ENCODE peak calls at places on chromosomes 6 and 20, in nine cellular contexts. One of them, this sample, is unnamed.

GRCh38 chr6:18186033-18186432 is 30.8 kb downstream of the KDM1B start:
- DNase-seq in CD8-positive, alpha-beta memory T cell: no peak
- DNase-seq in activated T-cell treated with anti-CD3 and anti-CD28 coated beads for 24 hours: no peak
- DNase-seq in IMR-90: no peak
- DNase-seq in fibroblast of lung: peak
- DNase-seq in brain microvascular endothelial cell: no peak
- DNase-seq in SW480: no peak
- DNase-seq in H1: peak
- DNase-seq in stimulated activated naive CD8-positive, alpha-beta T cell treated with anti-CD3 and anti-CD28 coated beads, Interleukin-15, Interleukin-2, amounts not matched to agents 100 U/mL and 50 U/mL, for 24 hours: no peak
- DNase-seq in this sample: no peak

GRCh38 chr20:36642136-36642535 is 3.9 kb downstream of the SLA2 start:
- DNase-seq in CD8-positive, alpha-beta memory T cell: no peak
- DNase-seq in activated T-cell treated with anti-CD3 and anti-CD28 coated beads for 24 hours: no peak
- DNase-seq in IMR-90: no peak
- DNase-seq in fibroblast of lung: no peak
- DNase-seq in brain microvascular endothelial cell: no peak
- DNase-seq in SW480: no peak
- DNase-seq in H1: no peak
- DNase-seq in stimulated activated naive CD8-positive, alpha-beta T cell treated with anti-CD3 and anti-CD28 coated beads, Interleukin-15, Interleukin-2, amounts not matched to agents 100 U/mL and 50 U/mL, for 24 hours: no peak
- DNase-seq in this sample: no peak

GRCh38 chr20:45576995-45577394 is 2.1 kb downstream of the WFDC8 start:
- DNase-seq in CD8-positive, alpha-beta memory T cell: no peak
- DNase-seq in activated T-cell treated with anti-CD3 and anti-CD28 coated beads for 24 hours: no peak
- DNase-seq in IMR-90: peak
- DNase-seq in fibroblast of lung: peak
- DNase-seq in brain microvascular endothelial cell: no peak
- DNase-seq in SW480: no peak
- DNase-seq in H1: no peak
- DNase-seq in stimulated activated naive CD8-positive, alpha-beta T cell treated with anti-CD3 and anti-CD28 coated beads, Interleukin-15, Interleukin-2, amounts not matched to agents 100 U/mL and 50 U/mL, for 24 hours: no peak
- DNase-seq in this sample: no peak

GRCh38 chr6:37489697-37490336 is 9.9 kb downstream of the CCDC167 start:
- DNase-seq in CD8-positive, alpha-beta memory T cell: peak
- DNase-seq in activated T-cell treated with anti-CD3 and anti-CD28 coated beads for 24 hours: no peak
- DNase-seq in IMR-90: no peak
- DNase-seq in fibroblast of lung: no peak
- DNase-seq in brain microvascular endothelial cell: peak
- DNase-seq in SW480: no peak
- DNase-seq in H1: no peak
- DNase-seq in stimulated activated naive CD8-positive, alpha-beta T cell treated with anti-CD3 and anti-CD28 coated beads, Interleukin-15, Interleukin-2, amounts not matched to agents 100 U/mL and 50 U/mL, for 24 hours: peak
- DNase-seq in this sample: peak

GRCh38 chr6:34391711-34392496 is 565 bp downstream of the NUDT3 start:
- DNase-seq in CD8-positive, alpha-beta memory T cell: peak
- DNase-seq in activated T-cell treated with anti-CD3 and anti-CD28 coated beads for 24 hours: peak
- DNase-seq in IMR-90: peak
- DNase-seq in fibroblast of lung: peak
- DNase-seq in brain microvascular endothelial cell: peak
- DNase-seq in SW480: peak
- DNase-seq in H1: no peak
- DNase-seq in stimulated activated naive CD8-positive, alpha-beta T cell treated with anti-CD3 and anti-CD28 coated beads, Interleukin-15, Interleukin-2, amounts not matched to agents 100 U/mL and 50 U/mL, for 24 hours: peak
- DNase-seq in this sample: peak

GRCh38 chr20:61236677-61237076 is 15.4 kb upstream of the CDH4 start:
- DNase-seq in CD8-positive, alpha-beta memory T cell: no peak
- DNase-seq in activated T-cell treated with anti-CD3 and anti-CD28 coated beads for 24 hours: no peak
- DNase-seq in IMR-90: no peak
- DNase-seq in fibroblast of lung: no peak
- DNase-seq in brain microvascular endothelial cell: no peak
- DNase-seq in SW480: no peak
- DNase-seq in H1: no peak
- DNase-seq in stimulated activated naive CD8-positive, alpha-beta T cell treated with anti-CD3 and anti-CD28 coated beads, Interleukin-15, Interleukin-2, amounts not matched to agents 100 U/mL and 50 U/mL, for 24 hours: no peak
- DNase-seq in this sample: no peak

GRCh38 chr20:50645253-50646068 is 45.9 kb downstream of the RIPOR3 start:
- DNase-seq in CD8-positive, alpha-beta memory T cell: no peak
- DNase-seq in activated T-cell treated with anti-CD3 and anti-CD28 coated beads for 24 hours: no peak
- DNase-seq in IMR-90: peak
- DNase-seq in fibroblast of lung: peak
- DNase-seq in brain microvascular endothelial cell: peak
- DNase-seq in SW480: peak
- DNase-seq in H1: peak
- DNase-seq in stimulated activated naive CD8-positive, alpha-beta T cell treated with anti-CD3 and anti-CD28 coated beads, Interleukin-15, Interleukin-2, amounts not matched to agents 100 U/mL and 50 U/mL, for 24 hours: no peak
- DNase-seq in this sample: no peak

GRCh38 chr20:3679749-3680700 is 1.8 kb downstream of the ADAM33 start:
- DNase-seq in CD8-positive, alpha-beta memory T cell: no peak
- DNase-seq in activated T-cell treated with anti-CD3 and anti-CD28 coated beads for 24 hours: no peak
- DNase-seq in IMR-90: peak
- DNase-seq in fibroblast of lung: peak
- DNase-seq in brain microvascular endothelial cell: peak
- DNase-seq in SW480: no peak
- DNase-seq in H1: no peak
- DNase-seq in stimulated activated naive CD8-positive, alpha-beta T cell treated with anti-CD3 and anti-CD28 coated beads, Interleukin-15, Interleukin-2, amounts not matched to agents 100 U/mL and 50 U/mL, for 24 hours: no peak
- DNase-seq in this sample: no peak

GRCh38 chr20:4018015-4018748 is 2.8 kb upstream of the RNF24 start:
- DNase-seq in CD8-positive, alpha-beta memory T cell: no peak
- DNase-seq in activated T-cell treated with anti-CD3 and anti-CD28 coated beads for 24 hours: no peak
- DNase-seq in IMR-90: no peak
- DNase-seq in fibroblast of lung: peak
- DNase-seq in brain microvascular endothelial cell: no peak
- DNase-seq in SW480: no peak
- DNase-seq in H1: no peak
- DNase-seq in stimulated activated naive CD8-positive, alpha-beta T cell treated with anti-CD3 and anti-CD28 coated beads, Interleukin-15, Interleukin-2, amounts not matched to agents 100 U/mL and 50 U/mL, for 24 hours: no peak
- DNase-seq in this sample: no peak

GRCh38 chr20:63520939-63521601 is 505 bp downstream of the PPDPF start:
- DNase-seq in CD8-positive, alpha-beta memory T cell: peak
- DNase-seq in activated T-cell treated with anti-CD3 and anti-CD28 coated beads for 24 hours: peak
- DNase-seq in IMR-90: peak
- DNase-seq in fibroblast of lung: peak
- DNase-seq in brain microvascular endothelial cell: peak
- DNase-seq in SW480: peak
- DNase-seq in H1: no peak
- DNase-seq in stimulated activated naive CD8-positive, alpha-beta T cell treated with anti-CD3 and anti-CD28 coated beads, Interleukin-15, Interleukin-2, amounts not matched to agents 100 U/mL and 50 U/mL, for 24 hours: peak
- DNase-seq in this sample: no peak

GRCh38 chr6:71852951-71853350 is 33.4 kb upstream of the RIMS1 start:
- DNase-seq in CD8-positive, alpha-beta memory T cell: no peak
- DNase-seq in activated T-cell treated with anti-CD3 and anti-CD28 coated beads for 24 hours: no peak
- DNase-seq in IMR-90: no peak
- DNase-seq in fibroblast of lung: no peak
- DNase-seq in brain microvascular endothelial cell: no peak
- DNase-seq in SW480: no peak
- DNase-seq in H1: no peak
- DNase-seq in stimulated activated naive CD8-positive, alpha-beta T cell treated with anti-CD3 and anti-CD28 coated beads, Interleukin-15, Interleukin-2, amounts not matched to agents 100 U/mL and 50 U/mL, for 24 hours: no peak
- DNase-seq in this sample: no peak

GRCh38 chr20:3188823-3189413 is 15.6 kb downstream of the DDRGK1 start:
- DNase-seq in CD8-positive, alpha-beta memory T cell: no peak
- DNase-seq in activated T-cell treated with anti-CD3 and anti-CD28 coated beads for 24 hours: no peak
- DNase-seq in IMR-90: no peak
- DNase-seq in fibroblast of lung: no peak
- DNase-seq in brain microvascular endothelial cell: no peak
- DNase-seq in SW480: no peak
- DNase-seq in H1: no peak
- DNase-seq in stimulated activated naive CD8-positive, alpha-beta T cell treated with anti-CD3 and anti-CD28 coated beads, Interleukin-15, Interleukin-2, amounts not matched to agents 100 U/mL and 50 U/mL, for 24 hours: no peak
- DNase-seq in this sample: no peak

GRCh38 chr20:5153612-5154542 is 27.1 kb downstream of the CDS2 start:
- DNase-seq in CD8-positive, alpha-beta memory T cell: no peak
- DNase-seq in activated T-cell treated with anti-CD3 and anti-CD28 coated beads for 24 hours: no peak
- DNase-seq in IMR-90: peak
- DNase-seq in fibroblast of lung: peak
- DNase-seq in brain microvascular endothelial cell: no peak
- DNase-seq in SW480: peak
- DNase-seq in H1: no peak
- DNase-seq in stimulated activated naive CD8-positive, alpha-beta T cell treated with anti-CD3 and anti-CD28 coated beads, Interleukin-15, Interleukin-2, amounts not matched to agents 100 U/mL and 50 U/mL, for 24 hours: no peak
- DNase-seq in this sample: no peak

GRCh38 chr6:119602215-119603178 is 252.9 kb upstream of the MAN1A1 start:
- DNase-seq in CD8-positive, alpha-beta memory T cell: no peak
- DNase-seq in activated T-cell treated with anti-CD3 and anti-CD28 coated beads for 24 hours: no peak
- DNase-seq in IMR-90: peak
- DNase-seq in fibroblast of lung: peak
- DNase-seq in brain microvascular endothelial cell: no peak
- DNase-seq in SW480: no peak
- DNase-seq in H1: no peak
- DNase-seq in stimulated activated naive CD8-positive, alpha-beta T cell treated with anti-CD3 and anti-CD28 coated beads, Interleukin-15, Interleukin-2, amounts not matched to agents 100 U/mL and 50 U/mL, for 24 hours: no peak
- DNase-seq in this sample: no peak

GRCh38 chr6:135195522-135195921 is 14.4 kb downstream of the MYB start:
- DNase-seq in CD8-positive, alpha-beta memory T cell: no peak
- DNase-seq in activated T-cell treated with anti-CD3 and anti-CD28 coated beads for 24 hours: no peak
- DNase-seq in IMR-90: no peak
- DNase-seq in fibroblast of lung: no peak
- DNase-seq in brain microvascular endothelial cell: no peak
- DNase-seq in SW480: no peak
- DNase-seq in H1: no peak
- DNase-seq in stimulated activated naive CD8-positive, alpha-beta T cell treated with anti-CD3 and anti-CD28 coated beads, Interleukin-15, Interleukin-2, amounts not matched to agents 100 U/mL and 50 U/mL, for 24 hours: no peak
- DNase-seq in this sample: no peak

GRCh38 chr6:33620158-33620583 is 951 bp upstream of the ITPR3 start:
- DNase-seq in CD8-positive, alpha-beta memory T cell: peak
- DNase-seq in activated T-cell treated with anti-CD3 and anti-CD28 coated beads for 24 hours: no peak
- DNase-seq in IMR-90: no peak
- DNase-seq in fibroblast of lung: peak
- DNase-seq in brain microvascular endothelial cell: no peak
- DNase-seq in SW480: peak
- DNase-seq in H1: no peak
- DNase-seq in stimulated activated naive CD8-positive, alpha-beta T cell treated with anti-CD3 and anti-CD28 coated beads, Interleukin-15, Interleukin-2, amounts not matched to agents 100 U/mL and 50 U/mL, for 24 hours: peak
- DNase-seq in this sample: no peak

GRCh38 chr20:49566401-49566800 is 1.5 kb downstream of the PTGIS start:
- DNase-seq in CD8-positive, alpha-beta memory T cell: no peak
- DNase-seq in activated T-cell treated with anti-CD3 and anti-CD28 coated beads for 24 hours: no peak
- DNase-seq in IMR-90: peak
- DNase-seq in fibroblast of lung: no peak
- DNase-seq in brain microvascular endothelial cell: no peak
- DNase-seq in SW480: no peak
- DNase-seq in H1: no peak
- DNase-seq in stimulated activated naive CD8-positive, alpha-beta T cell treated with anti-CD3 and anti-CD28 coated beads, Interleukin-15, Interleukin-2, amounts not matched to agents 100 U/mL and 50 U/mL, for 24 hours: no peak
- DNase-seq in this sample: no peak

GRCh38 chr6:44342489-44342888 is at the start of gene SPATS1:
- DNase-seq in CD8-positive, alpha-beta memory T cell: no peak
- DNase-seq in activated T-cell treated with anti-CD3 and anti-CD28 coated beads for 24 hours: no peak
- DNase-seq in IMR-90: no peak
- DNase-seq in fibroblast of lung: no peak
- DNase-seq in brain microvascular endothelial cell: no peak
- DNase-seq in SW480: no peak
- DNase-seq in H1: no peak
- DNase-seq in stimulated activated naive CD8-positive, alpha-beta T cell treated with anti-CD3 and anti-CD28 coated beads, Interleukin-15, Interleukin-2, amounts not matched to agents 100 U/mL and 50 U/mL, for 24 hours: peak
- DNase-seq in this sample: no peak

GRCh38 chr20:24166127-24166389 is 177.5 kb upstream of the GGTLC1 start:
- DNase-seq in CD8-positive, alpha-beta memory T cell: no peak
- DNase-seq in activated T-cell treated with anti-CD3 and anti-CD28 coated beads for 24 hours: no peak
- DNase-seq in IMR-90: no peak
- DNase-seq in fibroblast of lung: no peak
- DNase-seq in brain microvascular endothelial cell: no peak
- DNase-seq in SW480: no peak
- DNase-seq in H1: no peak
- DNase-seq in stimulated activated naive CD8-positive, alpha-beta T cell treated with anti-CD3 and anti-CD28 coated beads, Interleukin-15, Interleukin-2, amounts not matched to agents 100 U/mL and 50 U/mL, for 24 hours: no peak
- DNase-seq in this sample: no peak

GRCh38 chr6:134394141-134394648 is 76.3 kb upstream of the SGK1 start:
- DNase-seq in CD8-positive, alpha-beta memory T cell: no peak
- DNase-seq in activated T-cell treated with anti-CD3 and anti-CD28 coated beads for 24 hours: no peak
- DNase-seq in IMR-90: no peak
- DNase-seq in fibroblast of lung: no peak
- DNase-seq in brain microvascular endothelial cell: no peak
- DNase-seq in SW480: no peak
- DNase-seq in H1: no peak
- DNase-seq in stimulated activated naive CD8-positive, alpha-beta T cell treated with anti-CD3 and anti-CD28 coated beads, Interleukin-15, Interleukin-2, amounts not matched to agents 100 U/mL and 50 U/mL, for 24 hours: no peak
- DNase-seq in this sample: no peak

GRCh38 chr6:79525272-79526100 is 11.7 kb downstream of the LCA5 start:
- DNase-seq in CD8-positive, alpha-beta memory T cell: no peak
- DNase-seq in activated T-cell treated with anti-CD3 and anti-CD28 coated beads for 24 hours: no peak
- DNase-seq in IMR-90: peak
- DNase-seq in fibroblast of lung: peak
- DNase-seq in brain microvascular endothelial cell: peak
- DNase-seq in SW480: peak
- DNase-seq in H1: no peak
- DNase-seq in stimulated activated naive CD8-positive, alpha-beta T cell treated with anti-CD3 and anti-CD28 coated beads, Interleukin-15, Interleukin-2, amounts not matched to agents 100 U/mL and 50 U/mL, for 24 hours: no peak
- DNase-seq in this sample: no peak

GRCh38 chr6:137494281-137494966 is at the start of gene OLIG3:
- DNase-seq in CD8-positive, alpha-beta memory T cell: no peak
- DNase-seq in activated T-cell treated with anti-CD3 and anti-CD28 coated beads for 24 hours: no peak
- DNase-seq in IMR-90: no peak
- DNase-seq in fibroblast of lung: no peak
- DNase-seq in brain microvascular endothelial cell: no peak
- DNase-seq in SW480: no peak
- DNase-seq in H1: no peak
- DNase-seq in stimulated activated naive CD8-positive, alpha-beta T cell treated with anti-CD3 and anti-CD28 coated beads, Interleukin-15, Interleukin-2, amounts not matched to agents 100 U/mL and 50 U/mL, for 24 hours: peak
- DNase-seq in this sample: no peak

GRCh38 chr6:157845493-157846259 is 22.6 kb downstream of the SNX9 start:
- DNase-seq in CD8-positive, alpha-beta memory T cell: no peak
- DNase-seq in activated T-cell treated with anti-CD3 and anti-CD28 coated beads for 24 hours: no peak
- DNase-seq in IMR-90: peak
- DNase-seq in fibroblast of lung: peak
- DNase-seq in brain microvascular endothelial cell: no peak
- DNase-seq in SW480: no peak
- DNase-seq in H1: no peak
- DNase-seq in stimulated activated naive CD8-positive, alpha-beta T cell treated with anti-CD3 and anti-CD28 coated beads, Interleukin-15, Interleukin-2, amounts not matched to agents 100 U/mL and 50 U/mL, for 24 hours: no peak
- DNase-seq in this sample: no peak

GRCh38 chr6:107418118-107418517 is 41.2 kb downstream of the PDSS2 start:
- DNase-seq in CD8-positive, alpha-beta memory T cell: no peak
- DNase-seq in activated T-cell treated with anti-CD3 and anti-CD28 coated beads for 24 hours: no peak
- DNase-seq in IMR-90: peak
- DNase-seq in fibroblast of lung: no peak
- DNase-seq in brain microvascular endothelial cell: peak
- DNase-seq in SW480: no peak
- DNase-seq in H1: no peak
- DNase-seq in stimulated activated naive CD8-positive, alpha-beta T cell treated with anti-CD3 and anti-CD28 coated beads, Interleukin-15, Interleukin-2, amounts not matched to agents 100 U/mL and 50 U/mL, for 24 hours: no peak
- DNase-seq in this sample: no peak

GRCh38 chr6:151609146-151609962 is 115.5 kb downstream of the CCDC170 start:
- DNase-seq in CD8-positive, alpha-beta memory T cell: no peak
- DNase-seq in activated T-cell treated with anti-CD3 and anti-CD28 coated beads for 24 hours: no peak
- DNase-seq in IMR-90: no peak
- DNase-seq in fibroblast of lung: peak
- DNase-seq in brain microvascular endothelial cell: no peak
- DNase-seq in SW480: no peak
- DNase-seq in H1: no peak
- DNase-seq in stimulated activated naive CD8-positive, alpha-beta T cell treated with anti-CD3 and anti-CD28 coated beads, Interleukin-15, Interleukin-2, amounts not matched to agents 100 U/mL and 50 U/mL, for 24 hours: no peak
- DNase-seq in this sample: no peak

GRCh38 chr6:84967389-84967788 is 203.0 kb upstream of the TBX18 start:
- DNase-seq in CD8-positive, alpha-beta memory T cell: no peak
- DNase-seq in activated T-cell treated with anti-CD3 and anti-CD28 coated beads for 24 hours: no peak
- DNase-seq in IMR-90: peak
- DNase-seq in fibroblast of lung: no peak
- DNase-seq in brain microvascular endothelial cell: peak
- DNase-seq in SW480: peak
- DNase-seq in H1: peak
- DNase-seq in stimulated activated naive CD8-positive, alpha-beta T cell treated with anti-CD3 and anti-CD28 coated beads, Interleukin-15, Interleukin-2, amounts not matched to agents 100 U/mL and 50 U/mL, for 24 hours: no peak
- DNase-seq in this sample: peak

GRCh38 chr20:4625687-4626086 is 96.0 kb upstream of the PRND start:
- DNase-seq in CD8-positive, alpha-beta memory T cell: no peak
- DNase-seq in activated T-cell treated with anti-CD3 and anti-CD28 coated beads for 24 hours: no peak
- DNase-seq in IMR-90: no peak
- DNase-seq in fibroblast of lung: no peak
- DNase-seq in brain microvascular endothelial cell: no peak
- DNase-seq in SW480: no peak
- DNase-seq in H1: no peak
- DNase-seq in stimulated activated naive CD8-positive, alpha-beta T cell treated with anti-CD3 and anti-CD28 coated beads, Interleukin-15, Interleukin-2, amounts not matched to agents 100 U/mL and 50 U/mL, for 24 hours: no peak
- DNase-seq in this sample: no peak

GRCh38 chr6:89826029-89826528 is 3.6 kb upstream of the CASP8AP2 start:
- DNase-seq in CD8-positive, alpha-beta memory T cell: no peak
- DNase-seq in activated T-cell treated with anti-CD3 and anti-CD28 coated beads for 24 hours: no peak
- DNase-seq in IMR-90: peak
- DNase-seq in fibroblast of lung: peak
- DNase-seq in brain microvascular endothelial cell: peak
- DNase-seq in SW480: no peak
- DNase-seq in H1: no peak
- DNase-seq in stimulated activated naive CD8-positive, alpha-beta T cell treated with anti-CD3 and anti-CD28 coated beads, Interleukin-15, Interleukin-2, amounts not matched to agents 100 U/mL and 50 U/mL, for 24 hours: no peak
- DNase-seq in this sample: no peak

GRCh38 chr6:2579789-2580570 is 170.7 kb downstream of the MYLK4 start:
- DNase-seq in CD8-positive, alpha-beta memory T cell: no peak
- DNase-seq in activated T-cell treated with anti-CD3 and anti-CD28 coated beads for 24 hours: no peak
- DNase-seq in IMR-90: no peak
- DNase-seq in fibroblast of lung: peak
- DNase-seq in brain microvascular endothelial cell: peak
- DNase-seq in SW480: no peak
- DNase-seq in H1: no peak
- DNase-seq in stimulated activated naive CD8-positive, alpha-beta T cell treated with anti-CD3 and anti-CD28 coated beads, Interleukin-15, Interleukin-2, amounts not matched to agents 100 U/mL and 50 U/mL, for 24 hours: no peak
- DNase-seq in this sample: no peak

This sample was measured in NCI-H1694 treated with DMSO at 0.1 percent for 48 hours.